ENCODE peak calls at places on chromosomes 11 and 22, in seven cellular contexts. One of them, this sample, is unnamed.

GRCh38 chr22:18057568-18058209 is 20.1 kb upstream of the PEX26 start:
- DNase-seq in fibroblast of lung: peak; percentile 100
- DNase-seq in CD8-positive, alpha-beta T cell: no peak
- DNase-seq in body of pancreas: peak; percentile 95
- DNase-seq in T-cell: no peak
- DNase-seq in psoas muscle: peak; percentile 71
- DNase-seq in stimulated activated CD4-positive, alpha-beta T cell treated with anti-CD3 and anti-CD28 coated beads, Interleukin-1b, Interleukin-23, amount 100 ng/mL, for 1 hour: no peak
- DNase-seq in this sample: no peak

GRCh38 chr22:46454910-46455269 is 82.5 kb downstream of the CELSR1 start:
- DNase-seq in fibroblast of lung: no peak
- DNase-seq in CD8-positive, alpha-beta T cell: no peak
- DNase-seq in body of pancreas: no peak
- DNase-seq in T-cell: no peak
- DNase-seq in psoas muscle: no peak
- DNase-seq in stimulated activated CD4-positive, alpha-beta T cell treated with anti-CD3 and anti-CD28 coated beads, Interleukin-1b, Interleukin-23, amount 100 ng/mL, for 1 hour: no peak
- DNase-seq in this sample: no peak

GRCh38 chr11:12723410-12724297 is 49.4 kb downstream of the TEAD1 start:
- DNase-seq in fibroblast of lung: peak; percentile 41
- DNase-seq in CD8-positive, alpha-beta T cell: no peak
- DNase-seq in body of pancreas: peak; percentile 29
- DNase-seq in T-cell: no peak
- DNase-seq in psoas muscle: no peak
- DNase-seq in stimulated activated CD4-positive, alpha-beta T cell treated with anti-CD3 and anti-CD28 coated beads, Interleukin-1b, Interleukin-23, amount 100 ng/mL, for 1 hour: no peak
- DNase-seq in this sample: no peak

GRCh38 chr22:32617271-32617670 is 142.7 kb downstream of the FBXO7 start:
- DNase-seq in fibroblast of lung: peak; percentile 82
- DNase-seq in CD8-positive, alpha-beta T cell: no peak
- DNase-seq in body of pancreas: no peak
- DNase-seq in T-cell: no peak
- DNase-seq in psoas muscle: no peak
- DNase-seq in stimulated activated CD4-positive, alpha-beta T cell treated with anti-CD3 and anti-CD28 coated beads, Interleukin-1b, Interleukin-23, amount 100 ng/mL, for 1 hour: no peak
- DNase-seq in this sample: no peak

GRCh38 chr11:110182886-110183285 is 89.7 kb downstream of the ZC3H12C start:
- DNase-seq in fibroblast of lung: peak; percentile 42
- DNase-seq in CD8-positive, alpha-beta T cell: no peak
- DNase-seq in body of pancreas: no peak
- DNase-seq in T-cell: no peak
- DNase-seq in psoas muscle: no peak
- DNase-seq in stimulated activated CD4-positive, alpha-beta T cell treated with anti-CD3 and anti-CD28 coated beads, Interleukin-1b, Interleukin-23, amount 100 ng/mL, for 1 hour: no peak
- DNase-seq in this sample: no peak

GRCh38 chr11:27464155-27464759 is 8.3 kb downstream of the LGR4 start:
- DNase-seq in fibroblast of lung: no peak
- DNase-seq in CD8-positive, alpha-beta T cell: no peak
- DNase-seq in body of pancreas: peak; percentile 48
- DNase-seq in T-cell: no peak
- DNase-seq in psoas muscle: no peak
- DNase-seq in stimulated activated CD4-positive, alpha-beta T cell treated with anti-CD3 and anti-CD28 coated beads, Interleukin-1b, Interleukin-23, amount 100 ng/mL, for 1 hour: no peak
- DNase-seq in this sample: no peak

GRCh38 chr11:14529933-14530332 is 9.7 kb upstream of the PSMA1 start:
- DNase-seq in fibroblast of lung: no peak
- DNase-seq in CD8-positive, alpha-beta T cell: no peak
- DNase-seq in body of pancreas: no peak
- DNase-seq in T-cell: no peak
- DNase-seq in psoas muscle: no peak
- DNase-seq in stimulated activated CD4-positive, alpha-beta T cell treated with anti-CD3 and anti-CD28 coated beads, Interleukin-1b, Interleukin-23, amount 100 ng/mL, for 1 hour: no peak
- DNase-seq in this sample: no peak

GRCh38 chr11:16807306-16807705 is 68.9 kb downstream of the C11orf58 start:
- DNase-seq in fibroblast of lung: no peak
- DNase-seq in CD8-positive, alpha-beta T cell: no peak
- DNase-seq in body of pancreas: no peak
- DNase-seq in T-cell: no peak
- DNase-seq in psoas muscle: no peak
- DNase-seq in stimulated activated CD4-positive, alpha-beta T cell treated with anti-CD3 and anti-CD28 coated beads, Interleukin-1b, Interleukin-23, amount 100 ng/mL, for 1 hour: no peak
- DNase-seq in this sample: no peak

GRCh38 chr22:47929073-47929472 is 1166.6 kb downstream of the TBC1D22A start:
- DNase-seq in fibroblast of lung: no peak
- DNase-seq in CD8-positive, alpha-beta T cell: no peak
- DNase-seq in body of pancreas: no peak
- DNase-seq in T-cell: no peak
- DNase-seq in psoas muscle: no peak
- DNase-seq in stimulated activated CD4-positive, alpha-beta T cell treated with anti-CD3 and anti-CD28 coated beads, Interleukin-1b, Interleukin-23, amount 100 ng/mL, for 1 hour: no peak
- DNase-seq in this sample: no peak

GRCh38 chr11:1488575-1489180 is 2.1 kb upstream of the MOB2 start:
- DNase-seq in fibroblast of lung: no peak
- DNase-seq in CD8-positive, alpha-beta T cell: no peak
- DNase-seq in body of pancreas: peak; percentile 14
- DNase-seq in T-cell: no peak
- DNase-seq in psoas muscle: no peak
- DNase-seq in stimulated activated CD4-positive, alpha-beta T cell treated with anti-CD3 and anti-CD28 coated beads, Interleukin-1b, Interleukin-23, amount 100 ng/mL, for 1 hour: no peak
- DNase-seq in this sample: no peak

GRCh38 chr11:103453901-103454300 is 344.7 kb downstream of the DYNC2H1 start:
- DNase-seq in fibroblast of lung: no peak
- DNase-seq in CD8-positive, alpha-beta T cell: no peak
- DNase-seq in body of pancreas: no peak
- DNase-seq in T-cell: no peak
- DNase-seq in psoas muscle: no peak
- DNase-seq in stimulated activated CD4-positive, alpha-beta T cell treated with anti-CD3 and anti-CD28 coated beads, Interleukin-1b, Interleukin-23, amount 100 ng/mL, for 1 hour: no peak
- DNase-seq in this sample: peak; percentile 91

GRCh38 chr11:64916040-64916847 is 765 bp downstream of the ATG2A start:
- DNase-seq in fibroblast of lung: peak; percentile 43
- DNase-seq in CD8-positive, alpha-beta T cell: peak; percentile 32
- DNase-seq in body of pancreas: no peak
- DNase-seq in T-cell: peak; percentile 28
- DNase-seq in psoas muscle: peak; percentile 46
- DNase-seq in stimulated activated CD4-positive, alpha-beta T cell treated with anti-CD3 and anti-CD28 coated beads, Interleukin-1b, Interleukin-23, amount 100 ng/mL, for 1 hour: no peak
- DNase-seq in this sample: peak; percentile 49

GRCh38 chr11:118620529-118621070 is 13.2 kb downstream of the PHLDB1 start:
- DNase-seq in fibroblast of lung: no peak
- DNase-seq in CD8-positive, alpha-beta T cell: no peak
- DNase-seq in body of pancreas: peak; percentile 20
- DNase-seq in T-cell: no peak
- DNase-seq in psoas muscle: no peak
- DNase-seq in stimulated activated CD4-positive, alpha-beta T cell treated with anti-CD3 and anti-CD28 coated beads, Interleukin-1b, Interleukin-23, amount 100 ng/mL, for 1 hour: no peak
- DNase-seq in this sample: no peak

GRCh38 chr11:69492201-69492991 is 10.9 kb downstream of the LINC01488 start:
- DNase-seq in fibroblast of lung: no peak
- DNase-seq in CD8-positive, alpha-beta T cell: no peak
- DNase-seq in body of pancreas: no peak
- DNase-seq in T-cell: no peak
- DNase-seq in psoas muscle: peak; percentile 2
- DNase-seq in stimulated activated CD4-positive, alpha-beta T cell treated with anti-CD3 and anti-CD28 coated beads, Interleukin-1b, Interleukin-23, amount 100 ng/mL, for 1 hour: no peak
- DNase-seq in this sample: no peak

GRCh38 chr11:107438148-107438547 is 19.5 kb downstream of the CWF19L2 start:
- DNase-seq in fibroblast of lung: no peak
- DNase-seq in CD8-positive, alpha-beta T cell: no peak
- DNase-seq in body of pancreas: no peak
- DNase-seq in T-cell: no peak
- DNase-seq in psoas muscle: no peak
- DNase-seq in stimulated activated CD4-positive, alpha-beta T cell treated with anti-CD3 and anti-CD28 coated beads, Interleukin-1b, Interleukin-23, amount 100 ng/mL, for 1 hour: no peak
- DNase-seq in this sample: no peak

GRCh38 chr11:66150140-66150539 is 80.1 kb downstream of the PACS1 start:
- DNase-seq in fibroblast of lung: peak; percentile 12
- DNase-seq in CD8-positive, alpha-beta T cell: no peak
- DNase-seq in body of pancreas: no peak
- DNase-seq in T-cell: no peak
- DNase-seq in psoas muscle: no peak
- DNase-seq in stimulated activated CD4-positive, alpha-beta T cell treated with anti-CD3 and anti-CD28 coated beads, Interleukin-1b, Interleukin-23, amount 100 ng/mL, for 1 hour: no peak
- DNase-seq in this sample: no peak

GRCh38 chr22:47274196-47274595 is 511.7 kb downstream of the TBC1D22A start:
- DNase-seq in fibroblast of lung: no peak
- DNase-seq in CD8-positive, alpha-beta T cell: no peak
- DNase-seq in body of pancreas: no peak
- DNase-seq in T-cell: no peak
- DNase-seq in psoas muscle: no peak
- DNase-seq in stimulated activated CD4-positive, alpha-beta T cell treated with anti-CD3 and anti-CD28 coated beads, Interleukin-1b, Interleukin-23, amount 100 ng/mL, for 1 hour: no peak
- DNase-seq in this sample: no peak

GRCh38 chr22:36252754-36253522 is at the start of gene APOL1:
- DNase-seq in fibroblast of lung: peak; percentile 49
- DNase-seq in CD8-positive, alpha-beta T cell: peak; percentile 13
- DNase-seq in body of pancreas: peak; percentile 30
- DNase-seq in T-cell: no peak
- DNase-seq in psoas muscle: no peak
- DNase-seq in stimulated activated CD4-positive, alpha-beta T cell treated with anti-CD3 and anti-CD28 coated beads, Interleukin-1b, Interleukin-23, amount 100 ng/mL, for 1 hour: no peak
- DNase-seq in this sample: no peak

GRCh38 chr11:64859542-64860414 is 15.3 kb upstream of the CDC42BPG start:
- DNase-seq in fibroblast of lung: no peak
- DNase-seq in CD8-positive, alpha-beta T cell: no peak
- DNase-seq in body of pancreas: no peak
- DNase-seq in T-cell: no peak
- DNase-seq in psoas muscle: no peak
- DNase-seq in stimulated activated CD4-positive, alpha-beta T cell treated with anti-CD3 and anti-CD28 coated beads, Interleukin-1b, Interleukin-23, amount 100 ng/mL, for 1 hour: no peak
- DNase-seq in this sample: no peak

GRCh38 chr11:126337472-126338241 is 17.8 kb upstream of the ST3GAL4 start:
- DNase-seq in fibroblast of lung: no peak
- DNase-seq in CD8-positive, alpha-beta T cell: no peak
- DNase-seq in body of pancreas: no peak
- DNase-seq in T-cell: no peak
- DNase-seq in psoas muscle: no peak
- DNase-seq in stimulated activated CD4-positive, alpha-beta T cell treated with anti-CD3 and anti-CD28 coated beads, Interleukin-1b, Interleukin-23, amount 100 ng/mL, for 1 hour: no peak
- DNase-seq in this sample: no peak

GRCh38 chr11:128632151-128632791 is 44.9 kb upstream of the ETS1 start:
- DNase-seq in fibroblast of lung: peak; percentile 73
- DNase-seq in CD8-positive, alpha-beta T cell: peak; percentile 29
- DNase-seq in body of pancreas: peak; percentile 32
- DNase-seq in T-cell: no peak
- DNase-seq in psoas muscle: no peak
- DNase-seq in stimulated activated CD4-positive, alpha-beta T cell treated with anti-CD3 and anti-CD28 coated beads, Interleukin-1b, Interleukin-23, amount 100 ng/mL, for 1 hour: no peak
- DNase-seq in this sample: peak; percentile 53